ENCODE peak calls at places on chromosomes 7 and 10, in five cellular contexts. D is CD4-positive, alpha-beta memory T cell; Q is heart left ventricle; W is RWPE1; M is ovary. S is an unnamed sample.

GRCh38 chr10:124428207-124428777 is 9.6 kb upstream of the OAT start:
- DNase-seq in Q (no peak), M (no peak), D (no peak), W (no peak), S (no peak)

GRCh38 chr7:13050703-13051102 is 363.3 kb downstream of the ARL4A start:
- DNase-seq in Q (no peak), D (no peak), W (no peak), M (no peak), S (no peak)

GRCh38 chr7:116399808-116400207 is 99.7 kb upstream of the CAV2 start:
- DNase-seq in M (no peak), Q (no peak), W (peak; percentile 55), D (no peak), S (no peak)

GRCh38 chr7:97313900-97314299 is 196.4 kb downstream of the SDHAF3 start:
- DNase-seq in D (no peak), M (no peak), Q (no peak), W (no peak), S (no peak)

GRCh38 chr7:132134814-132135445 is 441.3 kb downstream of the PLXNA4 start:
- DNase-seq in M (no peak), D (no peak), W (no peak), Q (no peak), S (no peak)

GRCh38 chr7:111145472-111145871 is 54.5 kb downstream of the LRRN3 start:
- DNase-seq in M (no peak), D (no peak), W (no peak), Q (no peak), S (no peak)

GRCh38 chr7:112481833-112482669 is 1.3 kb downstream of the LSMEM1 start:
- DNase-seq in W (peak; percentile 82), M (no peak), Q (no peak), D (no peak), S (no peak)

GRCh38 chr7:7681191-7681935 is 37.0 kb downstream of the RPA3 start:
- DNase-seq in M (no peak), D (peak; percentile 62), Q (no peak), W (peak; percentile 42), S (peak; percentile 33)

GRCh38 chr7:105654994-105655900 is 74.0 kb upstream of the EFCAB10 start:
- DNase-seq in Q (peak; percentile 63), M (peak; percentile 79), D (no peak), W (no peak), S (peak; percentile 78)

GRCh38 chr7:5867060-5867459 is 13.5 kb upstream of the OCM start:
- DNase-seq in W (no peak), D (no peak), M (no peak), Q (no peak), S (no peak)

GRCh38 chr10:122692744-122693143 is 6.9 kb downstream of the C10orf120 start:
- DNase-seq in Q (no peak), W (no peak), D (no peak), M (no peak), S (no peak)

GRCh38 chr10:117224881-117225280 is 16.0 kb upstream of the SLC18A2 start:
- DNase-seq in W (no peak), D (no peak), M (no peak), Q (no peak), S (no peak)

GRCh38 chr10:88989824-88990527 is 622 bp upstream of the FAS start:
- DNase-seq in M (no peak), Q (no peak), D (no peak), W (peak; percentile 53), S (no peak)

GRCh38 chr10:29119374-29119773 is 169.5 kb upstream of the LYZL1 start:
- DNase-seq in Q (no peak), D (no peak), W (peak; percentile 9), M (peak; percentile 71), S (no peak)

GRCh38 chr7:6649241-6649961 is 12.3 kb downstream of the ZNF316 start:
- DNase-seq in W (no peak), M (no peak), Q (peak; percentile 55), D (no peak), S (no peak)

GRCh38 chr10:121292396-121292795 is 305.8 kb downstream of the FGFR2 start:
- DNase-seq in M (no peak), D (no peak), W (no peak), Q (no peak), S (no peak)

GRCh38 chr10:121296378-121296777 is 301.9 kb downstream of the FGFR2 start:
- DNase-seq in W (no peak), D (no peak), M (no peak), Q (no peak), S (no peak)

GRCh38 chr10:121296856-121297255 is 301.4 kb downstream of the FGFR2 start:
- DNase-seq in M (no peak), W (no peak), Q (no peak), D (no peak), S (no peak)

GRCh38 chr10:121293121-121293520 is 305.1 kb downstream of the FGFR2 start:
- DNase-seq in Q (no peak), D (no peak), M (no peak), W (no peak), S (no peak)

DNA sequence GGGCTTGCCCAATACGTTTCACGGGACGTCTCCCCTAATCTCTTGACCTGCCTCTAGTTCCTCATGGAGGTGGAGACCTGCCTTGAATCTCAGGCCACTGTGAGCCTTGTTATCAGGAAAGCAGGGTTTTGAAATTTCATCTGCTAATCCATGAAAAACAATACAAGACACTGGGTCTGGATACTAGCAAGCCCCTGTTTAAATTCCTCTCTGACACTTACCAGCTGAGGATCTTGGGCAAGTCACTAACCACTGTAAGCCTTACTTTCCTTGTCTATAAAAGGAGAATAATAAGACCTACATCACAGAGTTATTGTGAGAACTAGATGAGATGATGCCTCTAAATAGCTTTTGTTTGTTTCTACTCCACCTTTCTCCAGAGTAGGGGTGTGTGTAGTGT is 303.6 kb downstream of the FGFR2 start:
- DNase-seq in D (no peak), Q (no peak), M (no peak), W (no peak), S (no peak)
- H3K27ac ChIP-seq in D (no peak overlapping the region), Q (no peak overlapping the region), M (no peak overlapping the region), W (no peak overlapping the region), S (no peak overlapping the region)

GRCh38 chr10:93711891-93712290 is 9.5 kb upstream of the FRA10AC1 start:
- DNase-seq in M (no peak), D (no peak), W (no peak), Q (no peak), S (no peak)

GRCh38 chr10:93715345-93715744 is 13.0 kb upstream of the FRA10AC1 start:
- DNase-seq in Q (no peak), M (no peak), W (no peak), D (no peak), S (no peak)

GRCh38 chr10:93707623-93708022 is 5.2 kb upstream of the FRA10AC1 start:
- DNase-seq in M (no peak), W (no peak), Q (no peak), D (no peak), S (no peak)

GRCh38 chr10:93712593-93712992 is 10.2 kb upstream of the FRA10AC1 start:
- DNase-seq in M (no peak), D (no peak), Q (no peak), W (no peak), S (no peak)

GRCh38 chr10:93710333-93710909 is 8.0 kb upstream of the FRA10AC1 start:
- DNase-seq in W (no peak), M (no peak), Q (no peak), D (no peak), S (no peak)
- H3K27ac ChIP-seq in W (no peak overlapping the region), M (no peak overlapping the region), Q (no peak overlapping the region), D (no peak overlapping the region), S (no peak overlapping the region)

GRCh38 chr7:141262101-141262819 is 188.4 kb downstream of the TMEM178B start:
- DNase-seq in D (no peak), Q (no peak), M (no peak), W (no peak), S (no peak)
- H3K27ac ChIP-seq in D (no peak overlapping the region), Q (no peak overlapping the region), M (no peak overlapping the region), W (no peak overlapping the region), S (no peak overlapping the region)

GRCh38 chr10:57102234-57102633 is 741.2 kb upstream of the ZWINT start:
- DNase-seq in Q (no peak), W (no peak), M (no peak), D (peak; percentile 13), S (no peak)
- H3K27ac ChIP-seq in Q (no peak overlapping the region), W (no peak overlapping the region), M (no peak overlapping the region), D (no peak overlapping the region), S (no peak overlapping the region)

GRCh38 chr10:96720422-96721206 is at the start of gene PIK3AP1:
- DNase-seq in Q (peak; percentile 87), W (peak; percentile 45), D (peak; percentile 42), M (peak; percentile 70), S (peak; percentile 70)
- H3K27ac ChIP-seq in Q (peak within 1 kb of the TSS; percentile 8), W (no peak within 1 kb of the TSS), D (peak within 1 kb of the TSS; percentile 13), M (peak within 1 kb of the TSS; percentile 66), S (peak within 1 kb of the TSS; percentile 54)

GRCh38 chr7:73847941-73848723 is 5.8 kb upstream of the METTL27 start:
- DNase-seq in W (no peak), M (no peak), D (no peak), Q (peak; percentile 13), S (no peak)

GRCh38 chr7:73842248-73842895 is at the start of gene METTL27:
- DNase-seq in D (peak; percentile 91), W (peak; percentile 95), Q (peak; percentile 96), M (peak; percentile 94), S (peak; percentile 94)

GRCh38 chr7:73841689-73842247 is 548 bp downstream of the METTL27 start:
- DNase-seq in M (no peak), W (no peak), Q (peak; percentile 68), D (no peak), S (no peak)

GRCh38 chr7:73844131-73844547 is 1.8 kb upstream of the METTL27 start:
- DNase-seq in D (no peak), W (no peak), Q (peak; percentile 10), M (no peak), S (no peak)

DNA sequence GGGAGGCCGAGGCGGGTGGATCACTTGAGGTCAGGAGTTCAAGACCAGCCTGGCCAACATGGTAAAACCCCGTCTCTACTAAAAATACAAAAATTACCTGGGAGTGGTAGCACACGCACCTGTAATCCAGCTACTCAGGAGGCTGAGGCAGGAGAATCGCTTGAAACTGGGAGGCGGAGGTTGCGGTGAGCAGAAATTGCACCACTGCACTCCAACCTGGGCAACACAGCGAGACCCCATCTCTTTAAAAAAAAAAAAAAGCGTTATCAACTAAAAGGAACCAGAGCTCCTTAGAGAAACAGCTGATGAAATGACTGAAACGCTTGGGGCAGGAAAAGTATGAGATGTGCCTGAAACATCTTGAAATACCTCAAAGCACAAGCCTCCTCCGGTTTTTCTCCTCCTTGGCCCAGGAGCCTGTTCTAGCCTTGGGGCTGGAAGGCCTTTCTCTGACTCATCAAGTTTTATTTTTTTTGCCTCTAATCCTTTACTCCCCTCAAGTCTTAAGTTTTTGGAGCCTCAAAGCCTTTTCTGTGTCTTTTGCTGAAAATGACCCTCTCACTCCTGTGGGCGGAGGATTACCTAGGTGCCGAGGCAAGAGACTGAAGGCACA is 2.6 kb upstream of the METTL27 start:
- DNase-seq in D (no peak), Q (peak; percentile 2), W (peak; percentile 52), M (no peak), S (no peak)
- H3K27ac ChIP-seq in D (no peak overlapping the region), Q (no peak overlapping the region), W (peak overlapping the region; percentile 61), M (no peak overlapping the region), S (no peak overlapping the region)

GRCh38 chr10:24208661-24209420 is at the start of gene KIAA1217:
- DNase-seq in Q (peak; percentile 73), D (no peak), W (peak; percentile 12), M (peak; percentile 72), S (peak; percentile 59)
- H3K27ac ChIP-seq in Q (peak within 1 kb of the TSS; percentile 89), D (no peak within 1 kb of the TSS), W (peak within 1 kb of the TSS; percentile 76), M (peak within 1 kb of the TSS; percentile 84), S (peak within 1 kb of the TSS; percentile 92)